ENCODE peak calls at places on chromosomes 3 and 15, in ten cellular contexts. One of them, this sample, is unnamed. For H3K4me1, the result is how much of the 10 kb centered on the place peaks cover.

GRCh38 chr3:185312006-185312405 is 50.9 kb upstream of the MAP3K13 start:
- DNase-seq in body of pancreas: peak
- DNase-seq in lung: peak
- DNase-seq in fibroblast of lung: no peak
- DNase-seq in hepatocyte: no peak
- DNase-seq in HCT116: no peak
- DNase-seq in psoas muscle: no peak
- DNase-seq in breast epithelium: no peak
- DNase-seq in upper lobe of right lung: no peak
- DNase-seq in cardiac muscle cell: no peak
- DNase-seq in this sample: no peak

GRCh38 chr3:9878700-9879099 is 1.4 kb downstream of the CIDEC start:
- DNase-seq in hepatocyte: peak
- DNase-seq in fibroblast of lung: no peak
- DNase-seq in body of pancreas: no peak
- DNase-seq in lung: no peak
- DNase-seq in HCT116: no peak
- DNase-seq in upper lobe of right lung: no peak
- DNase-seq in cardiac muscle cell: peak
- DNase-seq in psoas muscle: no peak
- DNase-seq in breast epithelium: no peak
- DNase-seq in this sample: peak

GRCh38 chr3:69451594-69451993 is 65.7 kb upstream of the FRMD4B start:
- DNase-seq in hepatocyte: no peak
- DNase-seq in breast epithelium: no peak
- DNase-seq in upper lobe of right lung: no peak
- DNase-seq in HCT116: no peak
- DNase-seq in psoas muscle: no peak
- DNase-seq in body of pancreas: no peak
- DNase-seq in lung: no peak
- DNase-seq in fibroblast of lung: peak
- DNase-seq in cardiac muscle cell: peak
- DNase-seq in this sample: no peak

GRCh38 chr3:71724584-71725278 is 471 bp downstream of the EIF4E3 start:
- DNase-seq in upper lobe of right lung: peak
- DNase-seq in hepatocyte: peak
- DNase-seq in fibroblast of lung: no peak
- DNase-seq in cardiac muscle cell: peak
- DNase-seq in psoas muscle: peak
- DNase-seq in breast epithelium: no peak
- DNase-seq in HCT116: no peak
- DNase-seq in lung: peak
- DNase-seq in body of pancreas: peak
- DNase-seq in this sample: peak

GRCh38 chr3:147945968-147946519 is 536.9 kb downstream of the ZIC1 start:
- DNase-seq in cardiac muscle cell: peak
- DNase-seq in hepatocyte: peak
- DNase-seq in psoas muscle: peak
- DNase-seq in body of pancreas: peak
- DNase-seq in fibroblast of lung: peak
- DNase-seq in lung: no peak
- DNase-seq in HCT116: peak
- DNase-seq in upper lobe of right lung: no peak
- DNase-seq in breast epithelium: no peak
- DNase-seq in this sample: no peak

GRCh38 chr3:15815696-15816095 is 17.9 kb upstream of the ANKRD28 start:
- DNase-seq in breast epithelium: no peak
- DNase-seq in lung: no peak
- DNase-seq in body of pancreas: no peak
- DNase-seq in cardiac muscle cell: peak
- DNase-seq in upper lobe of right lung: no peak
- DNase-seq in hepatocyte: peak
- DNase-seq in psoas muscle: no peak
- DNase-seq in HCT116: peak
- DNase-seq in fibroblast of lung: peak
- DNase-seq in this sample: no peak

GRCh38 chr3:48112813-48113212 is 75.4 kb downstream of the CDC25A start:
- DNase-seq in breast epithelium: no peak
- DNase-seq in lung: no peak
- DNase-seq in body of pancreas: no peak
- DNase-seq in upper lobe of right lung: no peak
- DNase-seq in HCT116: no peak
- DNase-seq in psoas muscle: no peak
- DNase-seq in fibroblast of lung: no peak
- DNase-seq in hepatocyte: no peak
- DNase-seq in cardiac muscle cell: no peak
- DNase-seq in this sample: no peak

GRCh38 chr3:70999730-71000129 is 583.8 kb downstream of the FOXP1 start:
- DNase-seq in psoas muscle: no peak
- DNase-seq in hepatocyte: no peak
- DNase-seq in fibroblast of lung: peak
- DNase-seq in body of pancreas: peak
- DNase-seq in HCT116: no peak
- DNase-seq in upper lobe of right lung: no peak
- DNase-seq in cardiac muscle cell: peak
- DNase-seq in breast epithelium: no peak
- DNase-seq in lung: no peak
- DNase-seq in this sample: no peak

GRCh38 chr3:151468284-151468917 is 7.5 kb upstream of the IGSF10 start:
- DNase-seq in lung: peak
- DNase-seq in body of pancreas: peak
- DNase-seq in upper lobe of right lung: no peak
- DNase-seq in cardiac muscle cell: peak
- DNase-seq in hepatocyte: peak
- DNase-seq in fibroblast of lung: peak
- DNase-seq in psoas muscle: no peak
- DNase-seq in breast epithelium: no peak
- DNase-seq in HCT116: peak
- DNase-seq in this sample: no peak

GRCh38 chr3:171185359-171185758 is 158.8 kb upstream of the SLC2A2 start:
- DNase-seq in hepatocyte: no peak
- DNase-seq in body of pancreas: no peak
- DNase-seq in breast epithelium: no peak
- DNase-seq in cardiac muscle cell: no peak
- DNase-seq in upper lobe of right lung: no peak
- DNase-seq in fibroblast of lung: no peak
- DNase-seq in lung: no peak
- DNase-seq in HCT116: no peak
- DNase-seq in psoas muscle: no peak
- DNase-seq in this sample: no peak
- H3K4me1 ChIP-seq in hepatocyte: under half
- H3K4me1 ChIP-seq in body of pancreas: under half
- H3K4me1 ChIP-seq in breast epithelium: under half
- H3K4me1 ChIP-seq in cardiac muscle cell: under half
- H3K4me1 ChIP-seq in upper lobe of right lung: under half
- H3K4me1 ChIP-seq in fibroblast of lung: under half
- H3K4me1 ChIP-seq in lung: under half
- H3K4me1 ChIP-seq in HCT116: under half
- H3K4me1 ChIP-seq in psoas muscle: under half
- H3K4me1 ChIP-seq in this sample: under half

GRCh38 chr3:120780977-120781376 is 38.4 kb downstream of the GTF2E1 start:
- DNase-seq in HCT116: peak
- DNase-seq in psoas muscle: peak
- DNase-seq in fibroblast of lung: peak
- DNase-seq in breast epithelium: no peak
- DNase-seq in upper lobe of right lung: no peak
- DNase-seq in body of pancreas: peak
- DNase-seq in hepatocyte: no peak
- DNase-seq in cardiac muscle cell: peak
- DNase-seq in lung: no peak
- DNase-seq in this sample: no peak
- H3K27ac ChIP-seq in HCT116: no peak
- H3K27ac ChIP-seq in psoas muscle: peak
- H3K27ac ChIP-seq in fibroblast of lung: no peak
- H3K27ac ChIP-seq in breast epithelium: no peak
- H3K27ac ChIP-seq in upper lobe of right lung: no peak
- H3K27ac ChIP-seq in body of pancreas: no peak
- H3K27ac ChIP-seq in hepatocyte: no peak
- H3K27ac ChIP-seq in cardiac muscle cell: no peak
- H3K27ac ChIP-seq in lung: no peak
- H3K27ac ChIP-seq in this sample: no peak

GRCh38 chr3:99321261-99321660 is 317.1 kb upstream of the COL8A1 start:
- DNase-seq in body of pancreas: no peak
- DNase-seq in breast epithelium: no peak
- DNase-seq in psoas muscle: no peak
- DNase-seq in HCT116: no peak
- DNase-seq in upper lobe of right lung: no peak
- DNase-seq in hepatocyte: no peak
- DNase-seq in lung: no peak
- DNase-seq in cardiac muscle cell: no peak
- DNase-seq in fibroblast of lung: no peak
- DNase-seq in this sample: no peak
- H3K4me1 ChIP-seq in body of pancreas: under half
- H3K4me1 ChIP-seq in breast epithelium: under half
- H3K4me1 ChIP-seq in psoas muscle: under half
- H3K4me1 ChIP-seq in HCT116: under half
- H3K4me1 ChIP-seq in upper lobe of right lung: under half
- H3K4me1 ChIP-seq in hepatocyte: under half
- H3K4me1 ChIP-seq in lung: under half
- H3K4me1 ChIP-seq in cardiac muscle cell: under half
- H3K4me1 ChIP-seq in fibroblast of lung: under half
- H3K4me1 ChIP-seq in this sample: under half

GRCh38 chr15:100115711-100116090 is 226.1 kb downstream of the ADAMTS17 start:
- DNase-seq in breast epithelium: no peak
- DNase-seq in hepatocyte: no peak
- DNase-seq in fibroblast of lung: peak
- DNase-seq in cardiac muscle cell: peak
- DNase-seq in HCT116: no peak
- DNase-seq in lung: no peak
- DNase-seq in psoas muscle: no peak
- DNase-seq in upper lobe of right lung: peak
- DNase-seq in body of pancreas: no peak
- DNase-seq in this sample: no peak

GRCh38 chr15:100114526-100114925 is 227.2 kb downstream of the ADAMTS17 start:
- DNase-seq in HCT116: no peak
- DNase-seq in breast epithelium: no peak
- DNase-seq in upper lobe of right lung: peak
- DNase-seq in lung: no peak
- DNase-seq in hepatocyte: no peak
- DNase-seq in fibroblast of lung: peak
- DNase-seq in body of pancreas: peak
- DNase-seq in psoas muscle: no peak
- DNase-seq in cardiac muscle cell: peak
- DNase-seq in this sample: peak

GRCh38 chr15:100114100-100114499 is 227.7 kb downstream of the ADAMTS17 start:
- DNase-seq in body of pancreas: peak
- DNase-seq in hepatocyte: no peak
- DNase-seq in fibroblast of lung: peak
- DNase-seq in lung: no peak
- DNase-seq in cardiac muscle cell: peak
- DNase-seq in breast epithelium: no peak
- DNase-seq in psoas muscle: peak
- DNase-seq in HCT116: no peak
- DNase-seq in upper lobe of right lung: peak
- DNase-seq in this sample: peak

GRCh38 chr15:100116416-100117190 is 225.2 kb downstream of the ADAMTS17 start:
- DNase-seq in fibroblast of lung: peak
- DNase-seq in HCT116: no peak
- DNase-seq in hepatocyte: no peak
- DNase-seq in breast epithelium: no peak
- DNase-seq in upper lobe of right lung: peak
- DNase-seq in lung: no peak
- DNase-seq in body of pancreas: peak
- DNase-seq in cardiac muscle cell: peak
- DNase-seq in psoas muscle: peak
- DNase-seq in this sample: no peak

DNA sequence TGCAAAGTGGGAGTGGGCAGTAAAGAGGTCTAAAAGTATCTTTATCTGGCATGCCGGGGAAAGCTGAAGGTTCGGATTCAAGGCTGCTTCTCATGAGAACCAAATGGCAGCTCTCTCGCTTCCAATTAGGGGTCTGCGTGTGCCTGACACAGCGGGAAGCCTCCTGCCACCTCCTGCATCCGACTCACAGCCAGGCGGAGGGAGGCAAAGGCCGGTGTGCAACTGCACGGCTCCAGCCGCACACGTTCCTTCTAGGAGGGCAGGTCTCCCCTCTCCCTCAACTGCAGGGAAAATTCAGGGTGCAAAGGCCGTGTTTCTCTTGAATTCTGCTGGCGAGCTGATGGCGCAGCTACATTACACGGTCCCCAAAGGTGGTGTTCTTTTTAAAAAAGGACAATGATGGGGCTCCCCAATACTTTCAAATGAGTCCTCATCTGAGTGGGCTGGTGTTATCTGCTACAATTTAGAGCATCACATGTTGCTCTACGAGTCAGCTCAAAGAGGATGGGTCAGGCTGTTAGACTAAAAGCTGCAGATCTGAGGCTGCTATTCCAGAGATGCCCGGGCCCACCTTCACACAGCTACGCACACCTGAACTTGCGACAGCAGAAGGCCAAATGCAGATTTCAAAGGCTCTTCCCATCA is 226.6 kb downstream of the ADAMTS17 start:
- DNase-seq in hepatocyte: no peak
- DNase-seq in lung: no peak
- DNase-seq in cardiac muscle cell: no peak
- DNase-seq in breast epithelium: no peak
- DNase-seq in psoas muscle: no peak
- DNase-seq in upper lobe of right lung: peak
- DNase-seq in fibroblast of lung: no peak
- DNase-seq in HCT116: no peak
- DNase-seq in body of pancreas: no peak
- DNase-seq in this sample: no peak
- H3K27ac ChIP-seq in hepatocyte: no peak
- H3K27ac ChIP-seq in lung: peak
- H3K27ac ChIP-seq in cardiac muscle cell: peak
- H3K27ac ChIP-seq in breast epithelium: no peak
- H3K27ac ChIP-seq in psoas muscle: peak
- H3K27ac ChIP-seq in upper lobe of right lung: peak
- H3K27ac ChIP-seq in fibroblast of lung: peak
- H3K27ac ChIP-seq in HCT116: no peak
- H3K27ac ChIP-seq in body of pancreas: peak
- H3K27ac ChIP-seq in this sample: no peak

GRCh38 chr3:188578579-188579363 is 424.8 kb downstream of the LPP start:
- DNase-seq in upper lobe of right lung: no peak
- DNase-seq in breast epithelium: no peak
- DNase-seq in lung: peak
- DNase-seq in body of pancreas: peak
- DNase-seq in cardiac muscle cell: peak
- DNase-seq in fibroblast of lung: peak
- DNase-seq in hepatocyte: no peak
- DNase-seq in HCT116: no peak
- DNase-seq in psoas muscle: peak
- DNase-seq in this sample: no peak
- H3K4me1 ChIP-seq in upper lobe of right lung: under half
- H3K4me1 ChIP-seq in breast epithelium: under half
- H3K4me1 ChIP-seq in lung: under half
- H3K4me1 ChIP-seq in body of pancreas: under half
- H3K4me1 ChIP-seq in cardiac muscle cell: under half
- H3K4me1 ChIP-seq in fibroblast of lung: under half
- H3K4me1 ChIP-seq in hepatocyte: under half
- H3K4me1 ChIP-seq in HCT116: under half
- H3K4me1 ChIP-seq in psoas muscle: under half
- H3K4me1 ChIP-seq in this sample: under half

DNA sequence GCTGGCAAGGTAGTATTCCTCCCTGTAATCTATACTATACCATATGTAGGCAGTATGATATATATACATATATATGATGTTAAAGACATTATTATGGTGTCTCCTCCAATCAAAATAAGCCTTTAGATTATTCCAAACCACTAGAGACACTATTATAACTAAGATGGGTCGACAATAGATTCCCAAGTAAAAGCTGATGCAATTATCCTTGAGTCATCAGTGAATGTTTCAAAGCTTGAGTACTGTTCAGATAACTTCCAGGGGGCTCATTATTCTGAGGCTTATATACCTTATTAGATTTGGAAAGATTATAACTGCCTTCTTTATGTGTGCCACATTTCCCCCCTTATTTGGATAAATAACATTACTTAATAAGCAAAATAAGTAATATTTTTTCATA is 11.9 kb upstream of the C3orf38 start:
- DNase-seq in upper lobe of right lung: no peak
- DNase-seq in hepatocyte: no peak
- DNase-seq in cardiac muscle cell: peak
- DNase-seq in body of pancreas: no peak
- DNase-seq in lung: no peak
- DNase-seq in breast epithelium: no peak
- DNase-seq in HCT116: no peak
- DNase-seq in fibroblast of lung: peak
- DNase-seq in psoas muscle: no peak
- DNase-seq in this sample: no peak
- H3K27ac ChIP-seq in upper lobe of right lung: no peak
- H3K27ac ChIP-seq in hepatocyte: no peak
- H3K27ac ChIP-seq in cardiac muscle cell: no peak
- H3K27ac ChIP-seq in body of pancreas: no peak
- H3K27ac ChIP-seq in lung: no peak
- H3K27ac ChIP-seq in breast epithelium: no peak
- H3K27ac ChIP-seq in HCT116: no peak
- H3K27ac ChIP-seq in fibroblast of lung: no peak
- H3K27ac ChIP-seq in psoas muscle: no peak
- H3K27ac ChIP-seq in this sample: no peak

This sample was measured in Peyer's patch.